ENCODE peak calls at places on chromosomes 7 and 10, in eight cellular contexts. S, Y, F, J, O, P, V and T are unnamed samples.

GRCh38 chr7:106484562-106484961 is 176.4 kb downstream of the CCDC71L start:
- DNase-seq in P (no peak), F (no peak), J (no peak), Y (no peak), O (no peak), V (no peak), S (no peak), T (no peak)

GRCh38 chr10:72772031-72772430 is 80.1 kb downstream of the MCU start:
- DNase-seq in F (no peak), O (no peak), Y (no peak), P (no peak), J (no peak), V (no peak), S (no peak), T (no peak)

GRCh38 chr7:4613855-4614548 is 68.1 kb upstream of the FOXK1 start:
- DNase-seq in Y (no peak), P (no peak), O (peak), F (no peak), V (no peak), S (no peak), J (no peak), T (no peak)

GRCh38 chr10:78134919-78135318 is 101.3 kb downstream of the RPS24 start:
- DNase-seq in V (no peak), F (no peak), Y (no peak), S (peak), P (no peak), O (no peak), J (no peak), T (no peak)

GRCh38 chr7:64183126-64183742 is 23.8 kb upstream of the ZNF735 start:
- DNase-seq in Y (no peak), S (peak), V (peak), J (no peak), O (no peak), F (no peak), P (no peak), T (no peak)

GRCh38 chr7:96408881-96409280 is 87.0 kb upstream of the SLC25A13 start:
- DNase-seq in S (no peak), P (no peak), Y (no peak), F (no peak), J (no peak), V (no peak), O (no peak), T (no peak)

GRCh38 chr10:81280497-81281479 is 594.2 kb upstream of the NRG3 start:
- DNase-seq in S (no peak), P (no peak), F (no peak), Y (no peak), O (no peak), J (no peak), V (no peak), T (no peak)

GRCh38 chr10:91022924-91023707 is 102.2 kb upstream of the ANKRD1 start:
- DNase-seq in J (no peak), V (no peak), S (no peak), P (no peak), F (no peak), Y (no peak), O (peak), T (no peak)

GRCh38 chr10:22335204-22335956 is 9.9 kb upstream of the SPAG6 start:
- DNase-seq in S (peak), J (no peak), P (no peak), Y (no peak), O (peak), V (peak), F (peak), T (peak)

GRCh38 chr10:773562-774161 is 84.2 kb upstream of the DIP2C start:
- DNase-seq in F (no peak), V (no peak), J (no peak), Y (no peak), P (no peak), S (no peak), O (no peak), T (peak)

GRCh38 chr10:2734691-2735090 is 332.7 kb upstream of the PFKP start:
- DNase-seq in V (no peak), P (no peak), J (no peak), S (no peak), Y (no peak), O (no peak), F (no peak), T (no peak)

GRCh38 chr10:36114913-36115312 is 472.8 kb upstream of the FZD8 start:
- DNase-seq in V (no peak), O (no peak), S (no peak), P (no peak), Y (no peak), J (no peak), F (no peak), T (no peak)

GRCh38 chr7:144019457-144019856 is 19.3 kb downstream of the OR6B1 start:
- DNase-seq in J (peak), O (peak), F (no peak), P (peak), Y (no peak), S (no peak), V (no peak), T (no peak)

GRCh38 chr7:79452495-79453265 is 787 bp downstream of the MAGI2 start:
- DNase-seq in F (peak), P (no peak), Y (peak), V (peak), O (no peak), S (peak), J (no peak), T (no peak)

GRCh38 chr7:21146642-21147423 is 281.1 kb upstream of the SP4 start:
- DNase-seq in O (no peak), P (no peak), V (no peak), J (no peak), S (peak), Y (no peak), F (no peak), T (no peak)

GRCh38 chr7:135761751-135762488 is 13.3 kb upstream of the FAM180A start:
- DNase-seq in P (no peak), F (peak), V (peak), J (no peak), O (peak), S (no peak), Y (peak), T (no peak)

GRCh38 chr10:71959526-71959925 is 4.7 kb upstream of the CHST3 start:
- DNase-seq in F (no peak), V (no peak), O (no peak), J (no peak), Y (no peak), S (no peak), P (no peak), T (no peak)

GRCh38 chr7:79453558-79454324 is at the start of gene MAGI2:
- DNase-seq in F (peak), P (no peak), V (peak), S (peak), J (peak), O (peak), Y (peak), T (no peak)

GRCh38 chr7:5679047-5679740 is 102.3 kb downstream of the RNF216 start:
- DNase-seq in S (no peak), O (no peak), F (no peak), Y (no peak), V (no peak), J (no peak), P (no peak), T (no peak)

GRCh38 chr10:50604049-50604640 is 19.6 kb downstream of the SGMS1 start:
- DNase-seq in O (no peak), P (no peak), Y (no peak), S (no peak), V (no peak), F (no peak), J (no peak), T (peak)

GRCh38 chr10:88958721-88959120 is 6.1 kb upstream of the ACTA2 start:
- DNase-seq in O (peak), F (no peak), V (no peak), Y (no peak), S (no peak), P (no peak), J (no peak), T (no peak)

GRCh38 chr10:7457478-7458316 is 46.9 kb upstream of the SFMBT2 start:
- DNase-seq in Y (no peak), O (no peak), F (no peak), V (no peak), S (no peak), P (no peak), J (no peak), T (peak)

GRCh38 chr10:30392564-30392990 is 41.4 kb upstream of the MAP3K8 start:
- DNase-seq in S (peak), O (peak), J (no peak), F (peak), V (peak), Y (peak), P (peak), T (peak)

GRCh38 chr7:45695249-45695995 is 121.3 kb downstream of the ADCY1 start:
- DNase-seq in J (no peak), F (peak), P (no peak), V (no peak), Y (peak), O (no peak), S (peak), T (no peak)

GRCh38 chr7:135493362-135493761 is 16.5 kb downstream of the CNOT4 start:
- DNase-seq in S (no peak), P (no peak), Y (no peak), J (no peak), V (no peak), F (no peak), O (no peak), T (no peak)

GRCh38 chr10:119496282-119496681 is 46.2 kb downstream of the RGS10 start:
- DNase-seq in F (no peak), J (no peak), Y (no peak), S (no peak), P (no peak), V (peak), O (no peak), T (peak)

GRCh38 chr10:79253704-79254103 is 93.6 kb upstream of the PPIF start:
- DNase-seq in O (no peak), P (no peak), F (no peak), J (no peak), S (no peak), Y (no peak), V (no peak), T (no peak)

GRCh38 chr7:152342796-152343195 is 93.0 kb downstream of the KMT2C start:
- DNase-seq in P (no peak), V (no peak), F (no peak), Y (no peak), O (no peak), S (no peak), J (no peak), T (no peak)

GRCh38 chr7:120654241-120654640 is 203.7 kb downstream of the TSPAN12 start:
- DNase-seq in S (no peak), F (no peak), O (no peak), P (no peak), J (no peak), Y (no peak), V (no peak), T (no peak)

GRCh38 chr10:86440874-86441838 is 74.6 kb upstream of the GRID1 start:
- DNase-seq in S (no peak), O (peak), J (peak), V (peak), Y (no peak), P (no peak), F (no peak), T (no peak)

GRCh38 chr7:95180-95862 is 97.0 kb upstream of the FAM20C start:
- DNase-seq in O (peak), S (no peak), Y (no peak), F (no peak), J (no peak), P (no peak), V (no peak), T (no peak)

GRCh38 chr10:72753760-72754231 is 61.9 kb downstream of the MCU start:
- DNase-seq in V (no peak), F (no peak), S (peak), Y (no peak), O (no peak), P (no peak), J (no peak), T (no peak)

GRCh38 chr7:2896141-2896540 is 52.0 kb upstream of the GNA12 start:
- DNase-seq in O (no peak), J (no peak), V (no peak), P (no peak), Y (no peak), S (no peak), F (no peak), T (no peak)

DNA sequence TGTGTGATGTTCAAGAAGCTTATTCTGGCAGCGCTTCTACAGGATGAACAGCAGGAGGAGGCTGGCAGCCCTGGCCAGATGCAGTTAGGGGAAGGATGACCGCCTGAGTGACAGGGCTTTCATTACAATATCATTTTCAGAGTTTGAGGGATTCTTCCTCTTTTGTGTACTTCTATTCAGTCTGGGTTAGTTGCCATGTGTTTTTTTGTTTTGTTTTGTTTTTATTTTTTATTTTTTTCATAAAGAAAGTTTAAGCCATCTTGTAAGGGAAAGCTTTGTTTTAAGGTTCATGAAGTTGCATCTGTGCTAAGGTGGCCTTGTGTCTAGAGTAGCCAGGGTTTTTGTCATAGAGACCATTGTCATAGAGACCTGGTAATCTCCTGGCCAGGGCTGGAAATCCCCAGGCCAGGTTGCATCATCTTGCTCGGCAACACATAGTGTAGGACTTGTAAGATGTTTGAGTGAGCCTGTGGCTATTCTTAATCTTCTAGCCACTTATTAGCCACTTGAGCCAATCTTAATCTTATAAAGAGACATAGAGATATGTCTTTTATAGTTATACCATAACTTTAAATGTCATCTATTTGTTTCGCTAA is 230.5 kb upstream of the TMEM229A start:
- DNase-seq in S (peak), F (no peak), Y (no peak), O (peak), V (peak), P (no peak), J (no peak), T (peak)
- TF ChIP-seq CTCF in S (peak), F (no peak), Y (no peak), O (no peak), V (no peak), P (no peak), J (no peak), T (no peak)

GRCh38 chr10:28939352-28940157 is 262.2 kb downstream of the BAMBI start:
- DNase-seq in O (no peak), Y (peak), P (peak), F (peak), S (peak), J (no peak), V (peak), T (no peak)
- TF ChIP-seq CTCF in O (no peak), Y (peak), P (peak), F (peak), S (peak), J (no peak), V (no peak), T (no peak)

GRCh38 chr10:58464956-58465355 is 47.7 kb upstream of the BICC1 start:
- DNase-seq in V (no peak), O (no peak), F (no peak), Y (no peak), P (no peak), S (peak), J (no peak), T (no peak)
- TF ChIP-seq CTCF in V (no peak), O (no peak), F (no peak), Y (no peak), P (peak), S (peak), J (no peak), T (no peak)

GRCh38 chr7:7595451-7595850 is 28.8 kb downstream of the MIOS start:
- DNase-seq in V (no peak), F (no peak), P (no peak), J (no peak), O (peak), S (no peak), Y (no peak), T (no peak)
- TF ChIP-seq CTCF in V (no peak), F (peak), P (no peak), J (peak), O (peak), S (peak), Y (peak), T (no peak)

GRCh38 chr7:137337902-137338301 is 5.6 kb downstream of the PTN start:
- DNase-seq in J (no peak), Y (no peak), S (peak), P (no peak), F (no peak), O (no peak), V (no peak), T (no peak)
- TF ChIP-seq CTCF in J (peak), Y (no peak), S (peak), P (no peak), F (peak), O (peak), V (no peak), T (no peak)

GRCh38 chr10:5045095-5045494 is 41.4 kb upstream of the AKR1C2 start:
- DNase-seq in J (no peak), Y (no peak), O (no peak), S (peak), F (peak), V (no peak), P (no peak), T (no peak)
- TF ChIP-seq CTCF in J (no peak), Y (no peak), O (no peak), S (no peak), F (no peak), V (no peak), P (no peak), T (no peak)